ENCODE peak calls at places on chromosomes 4 and X, in six cellular contexts. One of them, this sample, is unnamed.

GRCh38 chrX:33808636-33809035 is 323.5 kb downstream of the FAM47A start:
- DNase-seq in HCT116: no peak
- DNase-seq in suprapubic skin: no peak
- DNase-seq in stomach: no peak
- DNase-seq in Panc1: no peak
- DNase-seq in breast epithelium: no peak
- DNase-seq in this sample: no peak

GRCh38 chr4:18858229-18858922 is 836.8 kb upstream of the LCORL start:
- DNase-seq in HCT116: no peak
- DNase-seq in suprapubic skin: no peak
- DNase-seq in stomach: no peak
- DNase-seq in Panc1: no peak
- DNase-seq in breast epithelium: no peak
- DNase-seq in this sample: no peak

GRCh38 chrX:148269513-148269912 is 230.9 kb upstream of the AFF2 start:
- DNase-seq in HCT116: no peak
- DNase-seq in suprapubic skin: no peak
- DNase-seq in stomach: no peak
- DNase-seq in Panc1: no peak
- DNase-seq in breast epithelium: no peak
- DNase-seq in this sample: no peak

GRCh38 chr4:107824367-107825071 is at the start of gene SGMS2:
- DNase-seq in HCT116: peak; percentile 88
- DNase-seq in suprapubic skin: peak; percentile 95
- DNase-seq in stomach: peak; percentile 93
- DNase-seq in Panc1: peak; percentile 39
- DNase-seq in breast epithelium: peak; percentile 89
- DNase-seq in this sample: peak; percentile 20

GRCh38 chrX:118216488-118216887 is 99.9 kb upstream of the KLHL13 start:
- DNase-seq in HCT116: no peak
- DNase-seq in suprapubic skin: no peak
- DNase-seq in stomach: peak; percentile 29
- DNase-seq in Panc1: no peak
- DNase-seq in breast epithelium: no peak
- DNase-seq in this sample: no peak

GRCh38 chr4:170007113-170007512 is 19.1 kb downstream of the MFAP3L start:
- DNase-seq in HCT116: no peak
- DNase-seq in suprapubic skin: no peak
- DNase-seq in stomach: no peak
- DNase-seq in Panc1: no peak
- DNase-seq in breast epithelium: no peak
- DNase-seq in this sample: no peak

GRCh38 chr4:47690611-47691010 is 147.3 kb downstream of the CORIN start:
- DNase-seq in HCT116: no peak
- DNase-seq in suprapubic skin: no peak
- DNase-seq in stomach: no peak
- DNase-seq in Panc1: no peak
- DNase-seq in breast epithelium: no peak
- DNase-seq in this sample: no peak

GRCh38 chr4:80301884-80302283 is 33.6 kb upstream of the CFAP299 start:
- DNase-seq in HCT116: no peak
- DNase-seq in suprapubic skin: no peak
- DNase-seq in stomach: no peak
- DNase-seq in Panc1: no peak
- DNase-seq in breast epithelium: no peak
- DNase-seq in this sample: no peak

GRCh38 chrX:15864629-15865028 is 10.0 kb upstream of the AP1S2 start:
- DNase-seq in HCT116: no peak
- DNase-seq in suprapubic skin: no peak
- DNase-seq in stomach: no peak
- DNase-seq in Panc1: no peak
- DNase-seq in breast epithelium: no peak
- DNase-seq in this sample: no peak

GRCh38 chrX:28888421-28888820 is 301.2 kb downstream of the IL1RAPL1 start:
- DNase-seq in HCT116: no peak
- DNase-seq in suprapubic skin: no peak
- DNase-seq in stomach: no peak
- DNase-seq in Panc1: no peak
- DNase-seq in breast epithelium: no peak
- DNase-seq in this sample: no peak

GRCh38 chr4:176149680-176150079 is 45.7 kb downstream of the SPATA4 start:
- DNase-seq in HCT116: no peak
- DNase-seq in suprapubic skin: no peak
- DNase-seq in stomach: no peak
- DNase-seq in Panc1: no peak
- DNase-seq in breast epithelium: no peak
- DNase-seq in this sample: no peak

GRCh38 chr4:144494280-144494679 is 151.7 kb upstream of the HHIP start:
- DNase-seq in HCT116: no peak
- DNase-seq in suprapubic skin: no peak
- DNase-seq in stomach: no peak
- DNase-seq in Panc1: no peak
- DNase-seq in breast epithelium: no peak
- DNase-seq in this sample: no peak

GRCh38 chr4:113979973-113980615 is 647 bp upstream of the ARSJ start:
- DNase-seq in HCT116: no peak
- DNase-seq in suprapubic skin: no peak
- DNase-seq in stomach: no peak
- DNase-seq in Panc1: no peak
- DNase-seq in breast epithelium: no peak
- DNase-seq in this sample: no peak

GRCh38 chr4:139453041-139453370 is 915 bp upstream of the RAB33B start:
- DNase-seq in HCT116: no peak
- DNase-seq in suprapubic skin: no peak
- DNase-seq in stomach: no peak
- DNase-seq in Panc1: peak; percentile 60
- DNase-seq in breast epithelium: no peak
- DNase-seq in this sample: peak; percentile 50

GRCh38 chr4:103076777-103077347 is 301 bp upstream of the SLC9B2 start:
- DNase-seq in HCT116: peak; percentile 3
- DNase-seq in suprapubic skin: no peak
- DNase-seq in stomach: no peak
- DNase-seq in Panc1: no peak
- DNase-seq in breast epithelium: no peak
- DNase-seq in this sample: no peak

GRCh38 chr4:54255881-54256280 is 26.8 kb downstream of the PDGFRA start:
- DNase-seq in HCT116: no peak
- DNase-seq in suprapubic skin: no peak
- DNase-seq in stomach: no peak
- DNase-seq in Panc1: no peak
- DNase-seq in breast epithelium: no peak
- DNase-seq in this sample: no peak

GRCh38 chrX:80765226-80765625 is 44.5 kb downstream of the BRWD3 start:
- DNase-seq in HCT116: no peak
- DNase-seq in suprapubic skin: no peak
- DNase-seq in stomach: no peak
- DNase-seq in Panc1: peak; percentile 36
- DNase-seq in breast epithelium: no peak
- DNase-seq in this sample: no peak

GRCh38 chr4:125796138-125796537 is 481.4 kb downstream of the FAT4 start:
- DNase-seq in HCT116: no peak
- DNase-seq in suprapubic skin: no peak
- DNase-seq in stomach: no peak
- DNase-seq in Panc1: no peak
- DNase-seq in breast epithelium: no peak
- DNase-seq in this sample: no peak

GRCh38 chrX:23374291-23374690 is 39.6 kb downstream of the PTCHD1 start:
- DNase-seq in HCT116: no peak
- DNase-seq in suprapubic skin: no peak
- DNase-seq in stomach: no peak
- DNase-seq in Panc1: no peak
- DNase-seq in breast epithelium: no peak
- DNase-seq in this sample: no peak

GRCh38 chr4:147777456-147778091 is 45.7 kb downstream of the ARHGAP10 start:
- DNase-seq in HCT116: peak; percentile 59
- DNase-seq in suprapubic skin: no peak
- DNase-seq in stomach: no peak
- DNase-seq in Panc1: no peak
- DNase-seq in breast epithelium: no peak
- DNase-seq in this sample: no peak

GRCh38 chrX:2610246-2611170 is 80.6 kb upstream of the CD99 start:
- DNase-seq in HCT116: no peak
- DNase-seq in suprapubic skin: no peak
- DNase-seq in stomach: no peak
- DNase-seq in Panc1: no peak
- DNase-seq in breast epithelium: no peak
- DNase-seq in this sample: no peak

GRCh38 chr4:168790898-168791297 is 219.2 kb downstream of the CBR4 start:
- DNase-seq in HCT116: no peak
- DNase-seq in suprapubic skin: no peak
- DNase-seq in stomach: no peak
- DNase-seq in Panc1: no peak
- DNase-seq in breast epithelium: no peak
- DNase-seq in this sample: no peak

GRCh38 chrX:57227691-57228090 is 58.8 kb upstream of the FAAH2 start:
- DNase-seq in HCT116: no peak
- DNase-seq in suprapubic skin: no peak
- DNase-seq in stomach: no peak
- DNase-seq in Panc1: no peak
- DNase-seq in breast epithelium: no peak
- DNase-seq in this sample: no peak

GRCh38 chr4:153792893-153793227 is 4.0 kb upstream of the SFRP2 start:
- DNase-seq in HCT116: no peak
- DNase-seq in suprapubic skin: no peak
- DNase-seq in stomach: no peak
- DNase-seq in Panc1: no peak
- DNase-seq in breast epithelium: no peak
- DNase-seq in this sample: no peak

GRCh38 chr4:73161527-73162185 is 92.1 kb upstream of the COX18 start:
- DNase-seq in HCT116: no peak
- DNase-seq in suprapubic skin: no peak
- DNase-seq in stomach: no peak
- DNase-seq in Panc1: no peak
- DNase-seq in breast epithelium: no peak
- DNase-seq in this sample: no peak

GRCh38 chr4:8291701-8292387 is 22.3 kb downstream of the HTRA3 start:
- DNase-seq in HCT116: no peak
- DNase-seq in suprapubic skin: peak; percentile 71
- DNase-seq in stomach: no peak
- DNase-seq in Panc1: no peak
- DNase-seq in breast epithelium: no peak
- DNase-seq in this sample: no peak

GRCh38 chr4:67288964-67289363 is 256.3 kb downstream of the CENPC start:
- DNase-seq in HCT116: no peak
- DNase-seq in suprapubic skin: no peak
- DNase-seq in stomach: no peak
- DNase-seq in Panc1: no peak
- DNase-seq in breast epithelium: no peak
- DNase-seq in this sample: peak; percentile 17

GRCh38 chr4:89829470-89830138 is 7.4 kb downstream of the SNCA start:
- DNase-seq in HCT116: no peak
- DNase-seq in suprapubic skin: no peak
- DNase-seq in stomach: no peak
- DNase-seq in Panc1: no peak
- DNase-seq in breast epithelium: no peak
- DNase-seq in this sample: no peak

GRCh38 chr4:11471613-11472012 is 42.9 kb upstream of the HS3ST1 start:
- DNase-seq in HCT116: no peak
- DNase-seq in suprapubic skin: no peak
- DNase-seq in stomach: no peak
- DNase-seq in Panc1: no peak
- DNase-seq in breast epithelium: no peak
- DNase-seq in this sample: no peak

DNA sequence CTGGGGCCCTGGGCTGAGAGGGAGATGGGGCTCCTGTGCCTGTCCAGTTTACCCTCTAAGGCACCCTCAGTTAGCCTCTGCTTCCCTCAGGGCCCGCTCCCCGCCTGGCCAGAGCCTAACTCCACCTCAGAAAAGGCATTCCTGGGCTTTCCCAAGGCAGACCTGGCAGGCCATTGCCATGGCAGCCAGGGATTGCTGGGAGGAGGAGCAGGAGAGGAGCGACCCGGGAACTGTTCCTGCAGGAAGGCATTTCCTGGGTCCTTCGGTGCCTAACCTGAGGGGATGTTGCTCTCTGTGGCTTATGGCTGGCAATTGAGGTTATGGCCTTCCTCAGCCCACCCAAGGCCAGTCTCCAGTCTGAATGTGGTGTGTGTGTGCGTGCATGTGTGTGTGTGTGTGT is 131.3 kb downstream of the PJA1 start:
- DNase-seq in HCT116: no peak
- DNase-seq in suprapubic skin: no peak
- DNase-seq in stomach: no peak
- DNase-seq in Panc1: no peak
- DNase-seq in breast epithelium: no peak
- DNase-seq in this sample: no peak
- TF ChIP-seq POLR2AphosphoS5 in HCT116: no peak
- TF ChIP-seq POLR2AphosphoS5 in suprapubic skin: no peak
- TF ChIP-seq POLR2AphosphoS5 in stomach: no peak
- TF ChIP-seq POLR2AphosphoS5 in Panc1: no peak
- TF ChIP-seq POLR2AphosphoS5 in breast epithelium: no peak
- TF ChIP-seq POLR2AphosphoS5 in this sample: no peak

GRCh38 chr4:1400861-1401408 is 5.3 kb downstream of the NKX1-1 start:
- DNase-seq in HCT116: no peak
- DNase-seq in suprapubic skin: no peak
- DNase-seq in stomach: peak; percentile 9
- DNase-seq in Panc1: no peak
- DNase-seq in breast epithelium: no peak
- DNase-seq in this sample: peak; percentile 16
- TF ChIP-seq POLR2AphosphoS5 in HCT116: no peak
- TF ChIP-seq POLR2AphosphoS5 in suprapubic skin: no peak
- TF ChIP-seq POLR2AphosphoS5 in stomach: no peak
- TF ChIP-seq POLR2AphosphoS5 in Panc1: no peak
- TF ChIP-seq POLR2AphosphoS5 in breast epithelium: no peak
- TF ChIP-seq POLR2AphosphoS5 in this sample: no peak

GRCh38 chr4:128424524-128425195 is 137.0 kb upstream of the PGRMC2 start:
- DNase-seq in HCT116: no peak
- DNase-seq in suprapubic skin: no peak
- DNase-seq in stomach: no peak
- DNase-seq in Panc1: no peak
- DNase-seq in breast epithelium: no peak
- DNase-seq in this sample: no peak
- TF ChIP-seq POLR2AphosphoS5 in HCT116: no peak
- TF ChIP-seq POLR2AphosphoS5 in suprapubic skin: no peak
- TF ChIP-seq POLR2AphosphoS5 in stomach: peak; percentile 14
- TF ChIP-seq POLR2AphosphoS5 in Panc1: no peak
- TF ChIP-seq POLR2AphosphoS5 in breast epithelium: no peak
- TF ChIP-seq POLR2AphosphoS5 in this sample: no peak

GRCh38 chr4:186725422-186726149 is 1.9 kb upstream of the FAT1 start:
- DNase-seq in HCT116: peak; percentile 64
- DNase-seq in suprapubic skin: no peak
- DNase-seq in stomach: peak; percentile 81
- DNase-seq in Panc1: peak; percentile 39
- DNase-seq in breast epithelium: peak; percentile 75
- DNase-seq in this sample: peak; percentile 7

GRCh38 chr4:186722856-186723206 is 825 bp downstream of the FAT1 start:
- DNase-seq in HCT116: no peak
- DNase-seq in suprapubic skin: no peak
- DNase-seq in stomach: no peak
- DNase-seq in Panc1: no peak
- DNase-seq in breast epithelium: no peak
- DNase-seq in this sample: no peak

GRCh38 chr4:186724861-186725419 is 1.3 kb upstream of the FAT1 start:
- DNase-seq in HCT116: no peak
- DNase-seq in suprapubic skin: no peak
- DNase-seq in stomach: no peak
- DNase-seq in Panc1: no peak
- DNase-seq in breast epithelium: no peak
- DNase-seq in this sample: peak; percentile 13

GRCh38 chr4:186724048-186724860 is 598 bp upstream of the FAT1 start:
- DNase-seq in HCT116: no peak
- DNase-seq in suprapubic skin: no peak
- DNase-seq in stomach: peak; percentile 64
- DNase-seq in Panc1: no peak
- DNase-seq in breast epithelium: no peak
- DNase-seq in this sample: peak; percentile 19

GRCh38 chr4:186723207-186724047 is at the start of gene FAT1:
- DNase-seq in HCT116: no peak
- DNase-seq in suprapubic skin: no peak
- DNase-seq in stomach: peak; percentile 72
- DNase-seq in Panc1: no peak
- DNase-seq in breast epithelium: peak; percentile 68
- DNase-seq in this sample: peak; percentile 15
- TF ChIP-seq POLR2AphosphoS5 in HCT116: peak; percentile 67
- TF ChIP-seq POLR2AphosphoS5 in suprapubic skin: no peak
- TF ChIP-seq POLR2AphosphoS5 in stomach: peak; percentile 34
- TF ChIP-seq POLR2AphosphoS5 in Panc1: peak; percentile 51
- TF ChIP-seq POLR2AphosphoS5 in breast epithelium: peak; percentile 45
- TF ChIP-seq POLR2AphosphoS5 in this sample: no peak

This sample was measured in GM12891.